ENCODE peak calls at places on chromosomes 2 and 18, in six cellular contexts. U, F, X, T, D and M are unnamed samples.

GRCh38 chr2:21657475-21657874 is 533.7 kb downstream of the TDRD15 start:
- DNase-seq in U (no peak), F (no peak), X (no peak), T (no peak), D (no peak), M (no peak)

GRCh38 chr2:144322379-144322778 is 197.5 kb downstream of the ZEB2 start:
- DNase-seq in U (no peak), F (no peak), X (no peak), T (no peak), D (no peak), M (no peak)

GRCh38 chr18:77650799-77651385 is 401.2 kb downstream of the GALR1 start:
- DNase-seq in U (peak; percentile 76), F (peak; percentile 81), X (peak; percentile 78), T (no peak), D (peak; percentile 93), M (no peak)

GRCh38 chr2:201357216-201357615 is at the start of gene FLACC1:
- DNase-seq in U (no peak), F (no peak), X (no peak), T (no peak), D (peak; percentile 39), M (peak; percentile 23)

GRCh38 chr2:40282428-40282827 is 169.5 kb downstream of the SLC8A1 start:
- DNase-seq in U (no peak), F (no peak), X (no peak), T (no peak), D (no peak), M (no peak)

GRCh38 chr2:185894223-185894622 is 155.6 kb downstream of the FSIP2 start:
- DNase-seq in U (no peak), F (no peak), X (no peak), T (no peak), D (no peak), M (no peak)

GRCh38 chr2:182952741-182953450 is 85.4 kb downstream of the NCKAP1 start:
- DNase-seq in U (no peak), F (no peak), X (no peak), T (no peak), D (no peak), M (no peak)

GRCh38 chr18:59704146-59704545 is 6.9 kb upstream of the CCBE1 start:
- DNase-seq in U (no peak), F (no peak), X (no peak), T (no peak), D (no peak), M (no peak)

GRCh38 chr2:171741189-171741588 is 53.9 kb downstream of the DYNC1I2 start:
- DNase-seq in U (no peak), F (no peak), X (no peak), T (no peak), D (no peak), M (peak; percentile 38)

GRCh38 chr18:55794288-55795052 is 206.5 kb upstream of the TCF4 start:
- DNase-seq in U (no peak), F (no peak), X (no peak), T (no peak), D (no peak), M (no peak)

GRCh38 chr2:146370821-146371220 is 1474.0 kb upstream of the ACVR2A start:
- DNase-seq in U (no peak), F (no peak), X (no peak), T (no peak), D (no peak), M (no peak)

GRCh38 chr2:5691659-5692529 is at the start of gene SOX11:
- DNase-seq in U (peak; percentile 71), F (no peak), X (no peak), T (no peak), D (peak; percentile 96), M (peak; percentile 65)

GRCh38 chr2:225192869-225193268 is 150.6 kb upstream of the DOCK10 start:
- DNase-seq in U (no peak), F (no peak), X (no peak), T (no peak), D (no peak), M (no peak)

GRCh38 chr2:190649798-190650390 is 1.0 kb downstream of the NAB1 start:
- DNase-seq in U (peak; percentile 14), F (no peak), X (no peak), T (no peak), D (peak; percentile 8), M (peak; percentile 61)

GRCh38 chr2:144004742-144005141 is 515.2 kb downstream of the ZEB2 start:
- DNase-seq in U (no peak), F (no peak), X (no peak), T (no peak), D (no peak), M (no peak)

GRCh38 chr2:178804791-178805190 is 2.4 kb downstream of the TTN start:
- DNase-seq in U (no peak), F (no peak), X (no peak), T (no peak), D (no peak), M (peak; percentile 44)

GRCh38 chr2:26745609-26746327 is 18.3 kb upstream of the SLC35F6 start:
- DNase-seq in U (peak; percentile 53), F (peak; percentile 87), X (peak; percentile 58), T (peak; percentile 49), D (peak; percentile 91), M (peak; percentile 50)

GRCh38 chr2:147076634-147077033 is 768.2 kb upstream of the ACVR2A start:
- DNase-seq in U (no peak), F (no peak), X (no peak), T (no peak), D (no peak), M (no peak)

GRCh38 chr2:127805491-127805890 is 5.5 kb downstream of the WDR33 start:
- DNase-seq in U (no peak), F (no peak), X (no peak), T (no peak), D (no peak), M (no peak)

GRCh38 chr18:32674491-32674890 is 98.3 kb downstream of the KLHL14 start:
- DNase-seq in U (no peak), F (no peak), X (no peak), T (no peak), D (no peak), M (no peak)

GRCh38 chr2:186460465-186460864 is 25.6 kb upstream of the ZC3H15 start:
- DNase-seq in U (no peak), F (no peak), X (no peak), T (no peak), D (no peak), M (peak; percentile 41)

GRCh38 chr2:174972924-174973323 is 32.3 kb downstream of the CHN1 start:
- DNase-seq in U (no peak), F (no peak), X (no peak), T (no peak), D (no peak), M (no peak)

GRCh38 chr2:16400127-16400623 is 265.5 kb downstream of the CYRIA start:
- DNase-seq in U (no peak), F (no peak), X (no peak), T (no peak), D (peak; percentile 35), M (no peak)

GRCh38 chr2:85584354-85584856 is at the start of gene VAMP5:
- DNase-seq in U (no peak), F (no peak), X (no peak), T (no peak), D (no peak), M (no peak)

GRCh38 chr2:95024960-95025405 is 525 bp upstream of the MAL start:
- DNase-seq in U (no peak), F (no peak), X (no peak), T (no peak), D (peak; percentile 41), M (no peak)

GRCh38 chr2:135790423-135790822 is 46.6 kb downstream of the LCT start:
- DNase-seq in U (no peak), F (no peak), X (no peak), T (no peak), D (no peak), M (no peak)

GRCh38 chr18:37335337-37335736 is 230.3 kb downstream of the CELF4 start:
- DNase-seq in U (no peak), F (no peak), X (no peak), T (no peak), D (peak; percentile 30), M (peak; percentile 22)

GRCh38 chr2:20073462-20073861 is 22.0 kb upstream of the LAPTM4A start:
- DNase-seq in U (no peak), F (no peak), X (no peak), T (no peak), D (no peak), M (no peak)

GRCh38 chr2:3485166-3485565 is 34.2 kb downstream of the ADI1 start:
- DNase-seq in U (no peak), F (no peak), X (no peak), T (no peak), D (no peak), M (no peak)

GRCh38 chr2:171523969-171524401 is 1.7 kb downstream of the CYBRD1 start:
- DNase-seq in U (no peak), F (no peak), X (no peak), T (no peak), D (no peak), M (no peak)